ENCODE peak calls at places on chromosomes 3 and 15, in ten cellular contexts. One of them, this sample, is unnamed.

GRCh38 chr3:47540281-47540680 is 26.8 kb upstream of the ELP6 start:
- DNase-seq in GM13977: no peak
- DNase-seq in heart left ventricle: no peak
- DNase-seq in fibroblast of pulmonary artery: no peak
- DNase-seq in heart right ventricle: no peak
- DNase-seq in left ventricle myocardium inferior: no peak
- DNase-seq in endothelial cell: no peak
- DNase-seq in neural progenitor cell: no peak
- DNase-seq in chondrocyte: no peak
- DNase-seq in AG04450: no peak
- DNase-seq in this sample: no peak

GRCh38 chr15:23954931-23955330 is 267.8 kb upstream of the NDN start:
- DNase-seq in GM13977: no peak
- DNase-seq in heart left ventricle: no peak
- DNase-seq in fibroblast of pulmonary artery: no peak
- DNase-seq in heart right ventricle: no peak
- DNase-seq in left ventricle myocardium inferior: no peak
- DNase-seq in endothelial cell: no peak
- DNase-seq in neural progenitor cell: no peak
- DNase-seq in chondrocyte: no peak
- DNase-seq in AG04450: no peak
- DNase-seq in this sample: no peak

GRCh38 chr3:31288641-31289100 is 244.1 kb upstream of the STT3B start:
- DNase-seq in GM13977: no peak
- DNase-seq in heart left ventricle: peak; percentile 48
- DNase-seq in fibroblast of pulmonary artery: peak; percentile 54
- DNase-seq in heart right ventricle: peak; percentile 11
- DNase-seq in left ventricle myocardium inferior: peak; percentile 21
- DNase-seq in endothelial cell: peak; percentile 13
- DNase-seq in neural progenitor cell: peak; percentile 75
- DNase-seq in chondrocyte: no peak
- DNase-seq in AG04450: peak; percentile 13
- DNase-seq in this sample: peak; percentile 68

GRCh38 chr3:149215474-149215873 is 6.2 kb downstream of the CP start:
- DNase-seq in GM13977: no peak
- DNase-seq in heart left ventricle: no peak
- DNase-seq in fibroblast of pulmonary artery: peak; percentile 31
- DNase-seq in heart right ventricle: no peak
- DNase-seq in left ventricle myocardium inferior: no peak
- DNase-seq in endothelial cell: no peak
- DNase-seq in neural progenitor cell: peak; percentile 51
- DNase-seq in chondrocyte: no peak
- DNase-seq in AG04450: no peak
- DNase-seq in this sample: no peak

GRCh38 chr3:161672478-161672877 is 175.9 kb downstream of the OTOL1 start:
- DNase-seq in GM13977: no peak
- DNase-seq in heart left ventricle: peak; percentile 39
- DNase-seq in fibroblast of pulmonary artery: no peak
- DNase-seq in heart right ventricle: peak; percentile 18
- DNase-seq in left ventricle myocardium inferior: peak; percentile 23
- DNase-seq in endothelial cell: no peak
- DNase-seq in neural progenitor cell: no peak
- DNase-seq in chondrocyte: no peak
- DNase-seq in AG04450: no peak
- DNase-seq in this sample: no peak

GRCh38 chr15:69143756-69144436 is 16.5 kb upstream of the GLCE start:
- DNase-seq in GM13977: no peak
- DNase-seq in heart left ventricle: no peak
- DNase-seq in fibroblast of pulmonary artery: no peak
- DNase-seq in heart right ventricle: no peak
- DNase-seq in left ventricle myocardium inferior: no peak
- DNase-seq in endothelial cell: no peak
- DNase-seq in neural progenitor cell: no peak
- DNase-seq in chondrocyte: no peak
- DNase-seq in AG04450: no peak
- DNase-seq in this sample: no peak

GRCh38 chr15:60392601-60392985 is 5.2 kb downstream of the ANXA2 start:
- DNase-seq in GM13977: no peak
- DNase-seq in heart left ventricle: no peak
- DNase-seq in fibroblast of pulmonary artery: peak; percentile 81
- DNase-seq in heart right ventricle: no peak
- DNase-seq in left ventricle myocardium inferior: no peak
- DNase-seq in endothelial cell: no peak
- DNase-seq in neural progenitor cell: no peak
- DNase-seq in chondrocyte: no peak
- DNase-seq in AG04450: no peak
- DNase-seq in this sample: peak; percentile 52

GRCh38 chr3:106071306-106071705 is 202.5 kb upstream of the CBLB start:
- DNase-seq in GM13977: no peak
- DNase-seq in heart left ventricle: no peak
- DNase-seq in fibroblast of pulmonary artery: no peak
- DNase-seq in heart right ventricle: no peak
- DNase-seq in left ventricle myocardium inferior: no peak
- DNase-seq in endothelial cell: no peak
- DNase-seq in neural progenitor cell: no peak
- DNase-seq in chondrocyte: no peak
- DNase-seq in AG04450: no peak
- DNase-seq in this sample: no peak

GRCh38 chr3:71581981-71582611 is 1.4 kb downstream of the FOXP1 start:
- DNase-seq in GM13977: peak; percentile 26
- DNase-seq in heart left ventricle: peak; percentile 85
- DNase-seq in fibroblast of pulmonary artery: no peak
- DNase-seq in heart right ventricle: peak; percentile 64
- DNase-seq in left ventricle myocardium inferior: peak; percentile 62
- DNase-seq in endothelial cell: peak; percentile 58
- DNase-seq in neural progenitor cell: peak; percentile 81
- DNase-seq in chondrocyte: peak; percentile 88
- DNase-seq in AG04450: no peak
- DNase-seq in this sample: peak; percentile 69

GRCh38 chr15:69081310-69082004 is 67.0 kb downstream of the NOX5 start:
- DNase-seq in GM13977: no peak
- DNase-seq in heart left ventricle: peak; percentile 83
- DNase-seq in fibroblast of pulmonary artery: peak; percentile 90
- DNase-seq in heart right ventricle: peak; percentile 76
- DNase-seq in left ventricle myocardium inferior: peak; percentile 82
- DNase-seq in endothelial cell: peak; percentile 58
- DNase-seq in neural progenitor cell: no peak
- DNase-seq in chondrocyte: no peak
- DNase-seq in AG04450: no peak
- DNase-seq in this sample: no peak

GRCh38 chr15:69090197-69090948 is 70.1 kb upstream of the GLCE start:
- DNase-seq in GM13977: no peak
- DNase-seq in heart left ventricle: no peak
- DNase-seq in fibroblast of pulmonary artery: peak; percentile 80
- DNase-seq in heart right ventricle: no peak
- DNase-seq in left ventricle myocardium inferior: no peak
- DNase-seq in endothelial cell: no peak
- DNase-seq in neural progenitor cell: peak; percentile 34
- DNase-seq in chondrocyte: no peak
- DNase-seq in AG04450: no peak
- DNase-seq in this sample: no peak

GRCh38 chr3:179309225-179310109 is 13.4 kb upstream of the ZNF639 start:
- DNase-seq in GM13977: no peak
- DNase-seq in heart left ventricle: no peak
- DNase-seq in fibroblast of pulmonary artery: no peak
- DNase-seq in heart right ventricle: no peak
- DNase-seq in left ventricle myocardium inferior: no peak
- DNase-seq in endothelial cell: no peak
- DNase-seq in neural progenitor cell: no peak
- DNase-seq in chondrocyte: no peak
- DNase-seq in AG04450: no peak
- DNase-seq in this sample: no peak

GRCh38 chr15:100332721-100333120 is 9.1 kb downstream of the ADAMTS17 start:
- DNase-seq in GM13977: no peak
- DNase-seq in heart left ventricle: no peak
- DNase-seq in fibroblast of pulmonary artery: no peak
- DNase-seq in heart right ventricle: no peak
- DNase-seq in left ventricle myocardium inferior: no peak
- DNase-seq in endothelial cell: no peak
- DNase-seq in neural progenitor cell: no peak
- DNase-seq in chondrocyte: peak; percentile 59
- DNase-seq in AG04450: no peak
- DNase-seq in this sample: no peak

GRCh38 chr15:78057803-78058202 is 19.7 kb downstream of the TBC1D2B start:
- DNase-seq in GM13977: no peak
- DNase-seq in heart left ventricle: no peak
- DNase-seq in fibroblast of pulmonary artery: no peak
- DNase-seq in heart right ventricle: no peak
- DNase-seq in left ventricle myocardium inferior: no peak
- DNase-seq in endothelial cell: no peak
- DNase-seq in neural progenitor cell: no peak
- DNase-seq in chondrocyte: no peak
- DNase-seq in AG04450: no peak
- DNase-seq in this sample: no peak

GRCh38 chr15:32994810-32995424 is 199.6 kb downstream of the FMN1 start:
- DNase-seq in GM13977: no peak
- DNase-seq in heart left ventricle: no peak
- DNase-seq in fibroblast of pulmonary artery: peak; percentile 79
- DNase-seq in heart right ventricle: no peak
- DNase-seq in left ventricle myocardium inferior: no peak
- DNase-seq in endothelial cell: no peak
- DNase-seq in neural progenitor cell: peak; percentile 27
- DNase-seq in chondrocyte: no peak
- DNase-seq in AG04450: no peak
- DNase-seq in this sample: no peak

DNA sequence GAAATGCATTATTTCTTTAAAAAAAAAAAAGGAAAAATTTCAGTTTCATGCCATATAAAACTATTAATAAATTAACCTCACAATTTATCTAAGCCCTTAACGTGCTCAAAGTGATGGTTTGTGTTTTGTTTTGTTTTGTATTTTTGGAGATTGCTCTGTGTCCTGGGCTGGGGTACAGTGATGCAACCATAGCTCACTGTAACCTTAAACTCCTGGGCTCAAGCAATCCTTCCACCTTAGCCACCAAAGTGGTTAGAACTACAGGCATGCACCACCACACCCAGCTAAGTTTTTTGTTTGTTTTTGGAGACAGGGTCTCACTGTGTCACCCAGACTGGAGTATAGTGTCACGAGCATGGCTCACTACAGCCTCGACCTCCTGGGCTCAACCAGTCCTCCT is 180.7 kb downstream of the UBE2E2 start:
- DNase-seq in GM13977: no peak
- DNase-seq in heart left ventricle: no peak
- DNase-seq in fibroblast of pulmonary artery: no peak
- DNase-seq in heart right ventricle: no peak
- DNase-seq in left ventricle myocardium inferior: no peak
- DNase-seq in endothelial cell: no peak
- DNase-seq in neural progenitor cell: no peak
- DNase-seq in chondrocyte: no peak
- DNase-seq in AG04450: no peak
- DNase-seq in this sample: no peak
- TF ChIP-seq CTCF in GM13977: no peak
- TF ChIP-seq CTCF in heart left ventricle: no peak
- TF ChIP-seq CTCF in fibroblast of pulmonary artery: no peak
- TF ChIP-seq CTCF in heart right ventricle: no peak
- TF ChIP-seq CTCF in left ventricle myocardium inferior: no peak
- TF ChIP-seq CTCF in endothelial cell: no peak
- TF ChIP-seq CTCF in neural progenitor cell: no peak
- TF ChIP-seq CTCF in chondrocyte: no peak
- TF ChIP-seq CTCF in AG04450: no peak
- TF ChIP-seq CTCF in this sample: no peak

GRCh38 chr3:174219738-174220137 is 639.4 kb upstream of the NAALADL2 start:
- DNase-seq in GM13977: no peak
- DNase-seq in heart left ventricle: no peak
- DNase-seq in fibroblast of pulmonary artery: no peak
- DNase-seq in heart right ventricle: no peak
- DNase-seq in left ventricle myocardium inferior: no peak
- DNase-seq in endothelial cell: no peak
- DNase-seq in neural progenitor cell: no peak
- DNase-seq in chondrocyte: no peak
- DNase-seq in AG04450: no peak
- DNase-seq in this sample: no peak
- TF ChIP-seq CTCF in GM13977: no peak
- TF ChIP-seq CTCF in heart left ventricle: no peak
- TF ChIP-seq CTCF in fibroblast of pulmonary artery: no peak
- TF ChIP-seq CTCF in heart right ventricle: no peak
- TF ChIP-seq CTCF in left ventricle myocardium inferior: no peak
- TF ChIP-seq CTCF in endothelial cell: no peak
- TF ChIP-seq CTCF in neural progenitor cell: peak; percentile 18
- TF ChIP-seq CTCF in chondrocyte: peak; percentile 61
- TF ChIP-seq CTCF in AG04450: peak; percentile 24
- TF ChIP-seq CTCF in this sample: no peak

DNA sequence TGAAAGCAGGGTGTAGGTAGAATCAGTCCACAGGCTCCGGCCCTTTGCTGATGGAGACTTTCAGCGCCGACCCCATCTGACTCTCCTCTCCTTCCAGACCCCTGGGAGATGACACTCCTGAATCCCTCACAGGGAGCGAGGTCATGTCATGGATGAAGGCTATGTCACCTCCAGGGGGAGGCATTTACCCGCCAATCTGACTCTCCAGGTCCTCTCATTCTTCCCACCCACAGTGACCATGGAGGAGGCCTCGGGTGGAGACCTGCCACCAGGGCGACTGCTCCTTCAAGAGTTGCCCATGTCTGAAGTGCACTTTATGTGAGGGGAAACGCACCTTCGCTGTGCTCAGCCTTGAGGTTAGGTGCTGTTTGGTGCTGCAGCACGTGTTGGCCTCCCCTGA is 112.7 kb downstream of the KLF13 start:
- DNase-seq in GM13977: no peak
- DNase-seq in heart left ventricle: no peak
- DNase-seq in fibroblast of pulmonary artery: no peak
- DNase-seq in heart right ventricle: no peak
- DNase-seq in left ventricle myocardium inferior: no peak
- DNase-seq in endothelial cell: peak; percentile 62
- DNase-seq in neural progenitor cell: peak; percentile 50
- DNase-seq in chondrocyte: no peak
- DNase-seq in AG04450: no peak
- DNase-seq in this sample: peak; percentile 70
- TF ChIP-seq CTCF in GM13977: peak; percentile 59
- TF ChIP-seq CTCF in heart left ventricle: peak; percentile 40
- TF ChIP-seq CTCF in fibroblast of pulmonary artery: peak; percentile 2
- TF ChIP-seq CTCF in heart right ventricle: no peak
- TF ChIP-seq CTCF in left ventricle myocardium inferior: peak; percentile 38
- TF ChIP-seq CTCF in endothelial cell: peak; percentile 38
- TF ChIP-seq CTCF in neural progenitor cell: peak; percentile 35
- TF ChIP-seq CTCF in chondrocyte: peak; percentile 57
- TF ChIP-seq CTCF in AG04450: no peak
- TF ChIP-seq CTCF in this sample: peak; percentile 73

DNA sequence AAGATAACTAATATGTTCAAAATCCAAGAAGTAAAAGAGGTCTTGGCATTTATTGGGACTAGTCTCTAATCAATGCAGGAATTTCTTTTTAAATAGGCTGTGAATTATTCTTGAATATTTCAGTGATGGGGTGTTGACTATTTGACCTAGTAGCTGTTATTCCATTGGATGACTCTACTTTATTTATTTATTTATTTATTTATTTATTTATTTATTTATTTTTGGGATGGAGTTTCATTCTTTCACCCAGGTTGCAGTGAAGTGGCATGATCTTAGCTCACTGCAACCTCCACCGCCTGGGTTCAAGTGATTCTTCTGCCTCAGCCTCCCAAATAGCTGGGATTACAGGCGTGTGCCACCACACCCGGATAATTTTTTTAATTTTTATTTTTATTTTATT is 1227.8 kb downstream of the ZPLD1 start:
- DNase-seq in GM13977: no peak
- DNase-seq in heart left ventricle: no peak
- DNase-seq in fibroblast of pulmonary artery: no peak
- DNase-seq in heart right ventricle: no peak
- DNase-seq in left ventricle myocardium inferior: no peak
- DNase-seq in endothelial cell: no peak
- DNase-seq in neural progenitor cell: no peak
- DNase-seq in chondrocyte: no peak
- DNase-seq in AG04450: no peak
- DNase-seq in this sample: no peak
- TF ChIP-seq CTCF in GM13977: no peak
- TF ChIP-seq CTCF in heart left ventricle: no peak
- TF ChIP-seq CTCF in fibroblast of pulmonary artery: no peak
- TF ChIP-seq CTCF in heart right ventricle: no peak
- TF ChIP-seq CTCF in left ventricle myocardium inferior: no peak
- TF ChIP-seq CTCF in endothelial cell: no peak
- TF ChIP-seq CTCF in neural progenitor cell: no peak
- TF ChIP-seq CTCF in chondrocyte: no peak
- TF ChIP-seq CTCF in AG04450: no peak
- TF ChIP-seq CTCF in this sample: no peak

This sample was measured in activated CD8-positive, alpha-beta T cell treated with anti-CD3 and anti-CD28 coated beads for 36 hours.